ENCODE peak calls at places on chromosome 13, in five cellular contexts. G, F, P, J and L are unnamed samples.

GRCh38 chr13:87344176-87344575 is 327.0 kb upstream of the SLITRK5 start:
- DNase-seq in G (no peak), F (no peak), P (no peak), J (no peak), L (no peak)

GRCh38 chr13:49759503-49759902 is 33.0 kb downstream of the KPNA3 start:
- DNase-seq in G (no peak), F (no peak), P (no peak), J (no peak), L (no peak)

GRCh38 chr13:20461481-20461859 is 64.2 kb downstream of the CRYL1 start:
- DNase-seq in G (no peak), F (no peak), P (no peak), J (no peak), L (no peak)

GRCh38 chr13:22736084-22736767 is 444.6 kb upstream of the SGCG start:
- DNase-seq in G (no peak), F (no peak), P (no peak), J (no peak), L (no peak)

GRCh38 chr13:25752957-25753540 is 298.8 kb downstream of the SHISA2 start:
- DNase-seq in G (peak), F (no peak), P (no peak), J (no peak), L (peak)

GRCh38 chr13:29583073-29583785 is 12.3 kb downstream of the SLC7A1 start:
- DNase-seq in G (no peak), F (no peak), P (no peak), J (no peak), L (no peak)

GRCh38 chr13:33487575-33488243 is 202.2 kb upstream of the STARD13 start:
- DNase-seq in G (no peak), F (no peak), P (no peak), J (no peak), L (no peak)

GRCh38 chr13:18959229-18959628 is 222.4 kb downstream of the TUBA3C start:
- DNase-seq in G (no peak), F (no peak), P (no peak), J (no peak), L (no peak)

GRCh38 chr13:104085611-104086010 is 1019.4 kb upstream of the SLC10A2 start:
- DNase-seq in G (no peak), F (no peak), P (no peak), J (no peak), L (no peak)

GRCh38 chr13:80338781-80339577 is 1.9 kb downstream of the SPRY2 start:
- DNase-seq in G (peak), F (peak), P (peak), J (peak), L (peak)

GRCh38 chr13:26941345-26942174 is 181.0 kb upstream of the GPR12 start:
- DNase-seq in G (no peak), F (no peak), P (no peak), J (no peak), L (peak)

GRCh38 chr13:83332751-83333150 is 549.5 kb downstream of the SLITRK1 start:
- DNase-seq in G (no peak), F (no peak), P (no peak), J (no peak), L (no peak)

GRCh38 chr13:51255556-51255955 is 33.4 kb downstream of the FAM124A start:
- DNase-seq in G (no peak), F (no peak), P (no peak), J (no peak), L (no peak)

GRCh38 chr13:25217023-25217909 is 45.2 kb upstream of the AMER2 start:
- DNase-seq in G (no peak), F (no peak), P (no peak), J (peak), L (no peak)

GRCh38 chr13:112980441-112980840 is 11.4 kb downstream of the MCF2L start:
- DNase-seq in G (no peak), F (no peak), P (no peak), J (no peak), L (no peak)

GRCh38 chr13:112979406-112979902 is 10.4 kb downstream of the MCF2L start:
- DNase-seq in G (no peak), F (no peak), P (no peak), J (no peak), L (no peak)

GRCh38 chr13:112983042-112983305 is 14.0 kb downstream of the MCF2L start:
- DNase-seq in G (no peak), F (no peak), P (no peak), J (no peak), L (no peak)

GRCh38 chr13:112982281-112983041 is 13.4 kb downstream of the MCF2L start:
- DNase-seq in G (no peak), F (no peak), P (no peak), J (no peak), L (no peak)

DNA sequence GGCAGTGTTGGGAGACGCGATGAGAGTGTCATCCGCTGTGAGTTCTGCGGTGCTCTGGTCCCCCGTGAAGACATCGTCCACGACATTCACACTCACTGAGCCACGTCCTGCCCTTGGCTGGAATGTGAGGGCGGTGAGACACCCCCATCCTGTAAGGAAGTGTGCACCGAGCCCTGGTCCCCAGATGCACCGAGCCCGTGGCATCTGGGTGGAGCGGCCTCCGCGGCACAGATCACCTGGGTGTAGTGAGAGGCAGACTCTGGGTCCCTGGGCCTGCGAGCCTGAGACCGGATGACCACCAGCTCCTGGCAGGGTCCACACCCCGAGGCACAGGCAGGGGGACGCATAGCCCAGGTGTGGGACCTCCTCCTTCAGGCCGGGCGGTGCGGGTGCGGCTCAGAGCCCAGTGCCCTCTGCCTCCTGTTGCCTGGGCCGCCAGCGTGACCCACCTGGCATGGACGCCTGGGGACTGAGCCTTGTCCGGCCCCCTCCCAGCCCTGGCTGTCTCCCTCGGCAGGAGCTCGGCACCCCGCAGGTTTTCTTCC is 12.4 kb downstream of the MCF2L start:
- DNase-seq in G (no peak), F (no peak), P (no peak), J (no peak), L (no peak)
- H3K27ac ChIP-seq in G (no peak), F (no peak), P (no peak), J (peak), L (no peak)

DNA sequence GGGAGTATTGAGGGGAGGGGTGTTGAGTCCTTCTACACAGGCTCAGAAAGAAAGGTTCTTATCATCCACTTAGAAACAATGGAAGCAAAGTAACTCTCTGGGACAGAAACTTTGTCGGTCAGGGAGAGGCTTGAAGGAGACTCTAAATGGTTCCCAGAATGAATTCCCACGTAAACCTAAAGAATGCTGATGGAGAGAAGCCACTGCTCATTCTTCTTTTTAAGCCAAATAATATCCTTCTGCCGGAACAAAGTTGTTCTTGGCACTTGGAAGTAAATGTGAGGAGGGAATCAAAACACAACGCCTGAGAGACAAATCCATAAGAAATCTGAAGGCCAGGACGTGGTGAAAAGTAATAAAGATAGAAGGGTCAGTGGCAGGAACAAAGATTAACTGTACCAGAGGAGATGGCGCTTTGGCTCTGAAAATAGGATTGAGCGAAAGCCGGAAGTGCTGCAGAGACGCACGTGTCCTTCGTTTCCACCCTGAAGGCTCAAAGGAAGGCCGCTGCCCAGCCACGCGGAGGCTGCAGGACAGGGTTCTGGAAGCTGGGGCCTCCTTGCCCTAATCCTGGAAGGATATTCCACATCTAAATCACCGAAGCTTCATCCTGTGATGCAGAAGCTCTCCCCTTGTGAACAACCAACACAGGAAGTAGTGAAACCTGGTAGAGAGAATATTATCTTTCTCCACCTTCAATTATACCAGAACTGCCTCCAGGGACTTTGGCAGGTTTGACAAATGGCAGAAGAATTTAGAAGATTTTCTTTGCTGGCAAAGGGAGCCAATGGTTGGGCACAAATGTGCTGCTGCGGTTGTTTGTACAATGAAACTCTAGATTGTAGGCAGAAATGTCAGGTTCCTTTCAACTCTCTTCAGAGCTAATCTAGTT is 214.6 kb upstream of the SERP2 start:
- DNase-seq in G (no peak), F (no peak), P (no peak), J (no peak), L (no peak)
- H3K27ac ChIP-seq in G (peak), F (peak), P (peak), J (peak), L (no peak)

GRCh38 chr13:111659236-111659635 is 338.8 kb downstream of the TEX29 start:
- DNase-seq in G (no peak), F (no peak), P (no peak), J (no peak), L (no peak)

GRCh38 chr13:111659842-111660241 is 339.4 kb downstream of the TEX29 start:
- DNase-seq in G (no peak), F (no peak), P (no peak), J (peak), L (no peak)

GRCh38 chr13:111657013-111657412 is 336.6 kb downstream of the TEX29 start:
- DNase-seq in G (no peak), F (no peak), P (no peak), J (no peak), L (no peak)

GRCh38 chr13:111656439-111656838 is 336.0 kb downstream of the TEX29 start:
- DNase-seq in G (no peak), F (no peak), P (no peak), J (no peak), L (no peak)

DNA sequence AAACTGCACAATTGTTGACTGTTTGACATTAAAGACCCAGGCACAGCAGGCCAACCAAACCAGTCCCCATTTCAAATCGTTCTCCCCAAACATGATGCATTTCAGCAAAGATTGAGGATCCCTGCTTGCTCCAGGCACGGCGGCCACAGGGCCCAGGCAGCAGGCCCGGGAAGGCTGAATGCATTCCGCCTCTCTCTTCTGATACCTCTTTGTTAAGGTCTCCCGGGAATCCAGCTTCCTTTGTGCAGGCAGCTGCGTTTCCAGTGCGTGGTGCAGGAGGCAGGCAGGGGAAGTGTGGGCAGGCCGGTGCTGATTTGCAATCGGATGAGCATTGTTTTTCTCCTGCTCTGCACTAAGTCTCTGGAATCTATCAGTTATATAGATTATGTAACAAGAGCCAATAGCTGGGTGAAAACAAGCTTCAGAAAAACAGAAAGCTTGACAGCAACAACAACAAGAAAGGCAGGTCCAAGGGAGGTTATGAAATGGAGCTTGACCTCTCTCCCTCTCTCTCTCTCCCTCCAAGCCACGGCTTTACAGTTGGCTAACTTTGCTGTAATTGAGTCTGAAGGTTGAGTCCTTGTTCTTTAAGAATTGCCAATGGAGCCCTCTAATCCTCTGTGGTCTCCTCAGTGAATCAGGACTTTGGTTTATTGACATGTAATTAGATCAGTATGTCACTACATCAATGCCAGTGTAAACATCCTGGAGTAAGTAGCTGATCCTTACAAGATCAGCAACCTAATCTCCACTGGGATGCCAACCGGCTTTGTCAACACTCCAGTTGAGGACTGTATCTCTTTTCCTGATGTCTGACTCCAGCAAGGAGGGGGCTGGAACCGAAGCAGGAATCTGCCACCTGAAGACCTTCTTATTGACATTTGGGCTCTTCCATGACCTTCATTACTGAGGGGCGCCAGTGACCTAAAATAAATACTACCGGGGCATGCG is 338.0 kb downstream of the TEX29 start:
- DNase-seq in G (no peak), F (no peak), P (no peak), J (no peak), L (no peak)
- H3K27ac ChIP-seq in G (no peak), F (no peak), P (no peak), J (no peak), L (no peak)

GRCh38 chr13:35785563-35786327 is 309.3 kb upstream of the MAB21L1 start:
- DNase-seq in G (no peak), F (no peak), P (no peak), J (no peak), L (no peak)

GRCh38 chr13:35784286-35784951 is 307.9 kb upstream of the MAB21L1 start:
- DNase-seq in G (no peak), F (no peak), P (no peak), J (no peak), L (no peak)

GRCh38 chr13:35791191-35791902 is 314.9 kb upstream of the MAB21L1 start:
- DNase-seq in G (no peak), F (no peak), P (no peak), J (no peak), L (no peak)

GRCh38 chr13:35789335-35790166 is 313.1 kb upstream of the MAB21L1 start:
- DNase-seq in G (no peak), F (no peak), P (no peak), J (no peak), L (no peak)

GRCh38 chr13:35787937-35788336 is 311.4 kb upstream of the MAB21L1 start:
- DNase-seq in G (no peak), F (no peak), P (no peak), J (no peak), L (no peak)
- H3K27ac ChIP-seq in G (no peak), F (no peak), P (no peak), J (no peak), L (no peak)

DNA sequence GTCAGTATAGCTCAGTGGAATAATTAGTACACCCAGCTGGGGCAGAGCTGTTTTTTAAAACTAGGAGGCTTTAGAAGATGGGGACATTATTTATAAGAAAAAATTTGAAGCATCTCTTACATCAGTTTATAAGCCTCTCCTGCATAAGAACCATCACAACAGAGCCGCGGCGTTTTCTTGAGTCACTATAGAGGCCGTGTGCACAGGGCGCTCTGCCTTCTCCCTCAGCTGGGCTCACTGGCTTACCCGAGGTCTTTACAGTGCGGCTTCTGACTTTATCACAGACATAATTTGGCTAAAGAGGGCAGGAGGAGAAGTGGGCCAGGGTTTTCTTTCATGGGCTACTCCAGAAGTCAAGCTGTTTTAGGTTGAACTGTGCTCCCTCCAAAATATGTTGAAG is 135.5 kb upstream of the RNF113B start:
- DNase-seq in G (no peak), F (no peak), P (no peak), J (no peak), L (no peak)
- H3K27ac ChIP-seq in G (peak), F (no peak), P (peak), J (no peak), L (no peak)

GRCh38 chr13:76954568-76954967 is 6.3 kb downstream of the ACOD1 start:
- DNase-seq in G (no peak), F (no peak), P (no peak), J (no peak), L (no peak)
- H3K27ac ChIP-seq in G (no peak), F (no peak), P (no peak), J (no peak), L (no peak)

GRCh38 chr13:43156916-43157315 is 133.5 kb downstream of the DNAJC15 start:
- DNase-seq in G (no peak), F (no peak), P (no peak), J (no peak), L (no peak)

GRCh38 chr13:43154839-43155238 is 131.5 kb downstream of the DNAJC15 start:
- DNase-seq in G (no peak), F (no peak), P (no peak), J (no peak), L (no peak)

GRCh38 chr13:43157796-43158195 is 134.4 kb downstream of the DNAJC15 start:
- DNase-seq in G (no peak), F (no peak), P (no peak), J (no peak), L (no peak)

GRCh38 chr13:43153436-43154082 is 130.2 kb downstream of the DNAJC15 start:
- DNase-seq in G (no peak), F (no peak), P (no peak), J (no peak), L (peak)

DNA sequence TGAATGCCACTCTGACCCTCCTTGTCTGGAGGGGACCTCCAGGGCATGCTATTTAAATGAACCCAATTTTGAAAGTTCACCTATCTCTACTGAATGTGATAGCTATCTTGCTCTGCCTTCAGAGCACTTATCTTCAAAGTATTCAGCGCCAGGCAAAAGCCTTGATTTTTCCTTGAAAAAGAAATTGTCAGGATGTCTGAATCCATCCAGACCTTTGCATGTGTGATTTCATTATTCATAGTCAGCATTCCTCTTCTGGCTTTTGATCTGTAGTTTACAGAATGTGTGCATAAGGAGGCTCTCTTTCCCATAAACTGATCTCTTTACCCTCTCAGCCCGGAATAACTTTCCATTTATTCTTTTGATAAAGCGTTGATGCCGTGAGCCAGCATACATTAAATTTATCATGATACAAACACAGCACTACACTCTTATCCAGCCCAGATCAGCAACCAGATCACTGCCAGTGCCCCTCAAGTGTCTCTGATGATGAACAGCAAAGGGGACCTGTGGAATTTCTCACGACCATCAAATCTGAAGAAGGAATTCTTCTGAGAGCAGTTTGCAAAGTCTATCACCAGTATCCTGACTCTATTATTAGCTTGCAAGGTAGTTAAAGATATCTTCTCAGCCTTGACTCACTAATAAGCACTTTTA is 130.8 kb downstream of the DNAJC15 start:
- DNase-seq in G (no peak), F (no peak), P (no peak), J (no peak), L (no peak)
- H3K27ac ChIP-seq in G (no peak), F (no peak), P (no peak), J (no peak), L (no peak)